ENCODE peak calls at places on chromosomes 1 and 21, in nine cellular contexts. One of them, this sample, is unnamed. For H3K4me1, the result is how much of the 10 kb centered on the place peaks cover.

GRCh38 chr1:58596631-58597052 is 19.6 kb upstream of the TACSTD2 start:
- DNase-seq in stomach: no peak
- DNase-seq in breast epithelium: no peak
- DNase-seq in heart right ventricle: no peak
- DNase-seq in H9: no peak
- DNase-seq in tibial artery: no peak
- DNase-seq in fibroblast of lung: no peak
- DNase-seq in body of pancreas: no peak
- DNase-seq in hepatocyte: no peak
- DNase-seq in this sample: no peak

GRCh38 chr1:246971322-246971721 is 36.5 kb downstream of the ZNF695 start:
- DNase-seq in heart right ventricle: peak
- DNase-seq in H9: peak
- DNase-seq in fibroblast of lung: no peak
- DNase-seq in stomach: peak
- DNase-seq in breast epithelium: no peak
- DNase-seq in body of pancreas: peak
- DNase-seq in tibial artery: peak
- DNase-seq in hepatocyte: peak
- DNase-seq in this sample: peak

GRCh38 chr21:37983336-37984095 is 67.3 kb upstream of the KCNJ6 start:
- DNase-seq in breast epithelium: no peak
- DNase-seq in tibial artery: no peak
- DNase-seq in heart right ventricle: no peak
- DNase-seq in hepatocyte: no peak
- DNase-seq in stomach: no peak
- DNase-seq in body of pancreas: no peak
- DNase-seq in fibroblast of lung: peak
- DNase-seq in H9: no peak
- DNase-seq in this sample: no peak

GRCh38 chr1:90501281-90501680 is 215.8 kb downstream of the BARHL2 start:
- DNase-seq in fibroblast of lung: no peak
- DNase-seq in H9: no peak
- DNase-seq in stomach: no peak
- DNase-seq in tibial artery: no peak
- DNase-seq in breast epithelium: no peak
- DNase-seq in hepatocyte: no peak
- DNase-seq in body of pancreas: no peak
- DNase-seq in heart right ventricle: no peak
- DNase-seq in this sample: no peak

GRCh38 chr1:70874826-70875225 is 172.8 kb downstream of the PTGER3 start:
- DNase-seq in tibial artery: no peak
- DNase-seq in stomach: no peak
- DNase-seq in fibroblast of lung: no peak
- DNase-seq in heart right ventricle: no peak
- DNase-seq in hepatocyte: no peak
- DNase-seq in H9: no peak
- DNase-seq in body of pancreas: no peak
- DNase-seq in breast epithelium: no peak
- DNase-seq in this sample: no peak

GRCh38 chr1:113353581-113353980 is 36.7 kb upstream of the MAGI3 start:
- DNase-seq in heart right ventricle: no peak
- DNase-seq in stomach: no peak
- DNase-seq in body of pancreas: no peak
- DNase-seq in fibroblast of lung: peak
- DNase-seq in breast epithelium: no peak
- DNase-seq in H9: no peak
- DNase-seq in tibial artery: no peak
- DNase-seq in hepatocyte: no peak
- DNase-seq in this sample: no peak

GRCh38 chr1:207389728-207390464 is 64.2 kb upstream of the CR2 start:
- DNase-seq in fibroblast of lung: peak
- DNase-seq in hepatocyte: no peak
- DNase-seq in body of pancreas: no peak
- DNase-seq in breast epithelium: no peak
- DNase-seq in heart right ventricle: no peak
- DNase-seq in stomach: no peak
- DNase-seq in H9: no peak
- DNase-seq in tibial artery: no peak
- DNase-seq in this sample: no peak

GRCh38 chr1:96634863-96635262 is 86.7 kb upstream of the PTBP2 start:
- DNase-seq in breast epithelium: no peak
- DNase-seq in heart right ventricle: no peak
- DNase-seq in stomach: no peak
- DNase-seq in body of pancreas: no peak
- DNase-seq in H9: no peak
- DNase-seq in hepatocyte: no peak
- DNase-seq in tibial artery: no peak
- DNase-seq in fibroblast of lung: peak
- DNase-seq in this sample: no peak

GRCh38 chr21:17784604-17785402 is 34.4 kb downstream of the C21orf91 start:
- DNase-seq in body of pancreas: no peak
- DNase-seq in heart right ventricle: no peak
- DNase-seq in stomach: no peak
- DNase-seq in breast epithelium: no peak
- DNase-seq in H9: no peak
- DNase-seq in fibroblast of lung: peak
- DNase-seq in hepatocyte: no peak
- DNase-seq in tibial artery: no peak
- DNase-seq in this sample: no peak

GRCh38 chr1:3034728-3035610 is 13.7 kb downstream of the ACTRT2 start:
- DNase-seq in hepatocyte: no peak
- DNase-seq in breast epithelium: no peak
- DNase-seq in H9: no peak
- DNase-seq in heart right ventricle: no peak
- DNase-seq in fibroblast of lung: peak
- DNase-seq in body of pancreas: no peak
- DNase-seq in tibial artery: peak
- DNase-seq in stomach: no peak
- DNase-seq in this sample: no peak

GRCh38 chr1:149978547-149979023 is 31.9 kb downstream of the OTUD7B start:
- DNase-seq in tibial artery: no peak
- DNase-seq in hepatocyte: peak
- DNase-seq in breast epithelium: no peak
- DNase-seq in stomach: no peak
- DNase-seq in body of pancreas: peak
- DNase-seq in heart right ventricle: no peak
- DNase-seq in fibroblast of lung: no peak
- DNase-seq in H9: no peak
- DNase-seq in this sample: no peak

GRCh38 chr1:170580636-170581035 is 48.7 kb downstream of the GORAB start:
- DNase-seq in body of pancreas: no peak
- DNase-seq in fibroblast of lung: no peak
- DNase-seq in tibial artery: no peak
- DNase-seq in heart right ventricle: no peak
- DNase-seq in H9: no peak
- DNase-seq in breast epithelium: no peak
- DNase-seq in hepatocyte: no peak
- DNase-seq in stomach: no peak
- DNase-seq in this sample: no peak

GRCh38 chr1:17553970-17554369 is 14.5 kb downstream of the ARHGEF10L start:
- DNase-seq in tibial artery: peak
- DNase-seq in H9: no peak
- DNase-seq in hepatocyte: peak
- DNase-seq in body of pancreas: no peak
- DNase-seq in breast epithelium: no peak
- DNase-seq in stomach: no peak
- DNase-seq in heart right ventricle: no peak
- DNase-seq in fibroblast of lung: peak
- DNase-seq in this sample: no peak

GRCh38 chr1:9476790-9477463 is 62.3 kb upstream of the SLC25A33 start:
- DNase-seq in body of pancreas: no peak
- DNase-seq in fibroblast of lung: peak
- DNase-seq in hepatocyte: no peak
- DNase-seq in tibial artery: no peak
- DNase-seq in breast epithelium: no peak
- DNase-seq in H9: no peak
- DNase-seq in heart right ventricle: no peak
- DNase-seq in stomach: no peak
- DNase-seq in this sample: no peak

GRCh38 chr1:119544165-119544762 is 37.3 kb downstream of the HSD3B1 start:
- DNase-seq in heart right ventricle: no peak
- DNase-seq in stomach: no peak
- DNase-seq in hepatocyte: no peak
- DNase-seq in H9: peak
- DNase-seq in fibroblast of lung: no peak
- DNase-seq in body of pancreas: no peak
- DNase-seq in breast epithelium: no peak
- DNase-seq in tibial artery: no peak
- DNase-seq in this sample: peak
- TF ChIP-seq CTCF in heart right ventricle: no peak
- TF ChIP-seq CTCF in stomach: no peak
- TF ChIP-seq CTCF in hepatocyte: peak
- TF ChIP-seq CTCF in H9: peak
- TF ChIP-seq CTCF in fibroblast of lung: no peak
- TF ChIP-seq CTCF in body of pancreas: no peak
- TF ChIP-seq CTCF in breast epithelium: no peak
- TF ChIP-seq CTCF in tibial artery: no peak
- TF ChIP-seq CTCF in this sample: peak

GRCh38 chr1:177780096-177780700 is 189.7 kb downstream of the SEC16B start:
- DNase-seq in hepatocyte: peak
- DNase-seq in body of pancreas: peak
- DNase-seq in heart right ventricle: no peak
- DNase-seq in tibial artery: no peak
- DNase-seq in breast epithelium: no peak
- DNase-seq in stomach: no peak
- DNase-seq in fibroblast of lung: peak
- DNase-seq in H9: no peak
- DNase-seq in this sample: peak

GRCh38 chr1:177783052-177783451 is 186.8 kb downstream of the SEC16B start:
- DNase-seq in fibroblast of lung: no peak
- DNase-seq in heart right ventricle: no peak
- DNase-seq in body of pancreas: no peak
- DNase-seq in stomach: no peak
- DNase-seq in breast epithelium: no peak
- DNase-seq in H9: peak
- DNase-seq in tibial artery: no peak
- DNase-seq in hepatocyte: no peak
- DNase-seq in this sample: no peak

GRCh38 chr1:177779325-177779965 is 190.4 kb downstream of the SEC16B start:
- DNase-seq in breast epithelium: no peak
- DNase-seq in body of pancreas: no peak
- DNase-seq in fibroblast of lung: no peak
- DNase-seq in H9: no peak
- DNase-seq in stomach: no peak
- DNase-seq in tibial artery: no peak
- DNase-seq in hepatocyte: no peak
- DNase-seq in heart right ventricle: no peak
- DNase-seq in this sample: no peak

GRCh38 chr1:177786346-177786745 is 183.5 kb downstream of the SEC16B start:
- DNase-seq in H9: no peak
- DNase-seq in heart right ventricle: no peak
- DNase-seq in hepatocyte: no peak
- DNase-seq in tibial artery: no peak
- DNase-seq in breast epithelium: no peak
- DNase-seq in body of pancreas: no peak
- DNase-seq in stomach: no peak
- DNase-seq in fibroblast of lung: no peak
- DNase-seq in this sample: no peak

DNA sequence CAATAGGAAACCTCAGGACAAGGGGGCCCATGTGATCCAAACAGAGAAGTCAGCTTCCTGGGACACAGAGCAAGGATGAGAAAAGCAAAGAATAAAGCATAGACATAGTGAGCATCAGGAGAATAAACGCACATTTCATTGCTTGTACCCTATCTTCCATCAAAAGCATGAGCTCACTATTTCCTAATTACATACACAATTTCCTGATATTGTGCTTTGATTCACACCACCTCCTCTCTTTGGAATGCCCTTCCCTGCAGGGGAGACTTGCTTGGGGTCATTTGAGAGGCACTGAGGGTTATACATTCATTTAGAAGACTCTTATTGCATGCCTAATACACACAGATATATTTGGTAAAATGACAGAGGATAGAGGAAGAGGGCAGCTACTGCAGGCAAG is 185.5 kb downstream of the SEC16B start:
- DNase-seq in H9: no peak
- DNase-seq in hepatocyte: no peak
- DNase-seq in body of pancreas: no peak
- DNase-seq in heart right ventricle: no peak
- DNase-seq in stomach: no peak
- DNase-seq in tibial artery: no peak
- DNase-seq in breast epithelium: no peak
- DNase-seq in fibroblast of lung: no peak
- DNase-seq in this sample: no peak
- H3K4me1 ChIP-seq in H9: under half
- H3K4me1 ChIP-seq in hepatocyte: under half
- H3K4me1 ChIP-seq in body of pancreas: under half
- H3K4me1 ChIP-seq in heart right ventricle: under half
- H3K4me1 ChIP-seq in stomach: under half
- H3K4me1 ChIP-seq in tibial artery: under half
- H3K4me1 ChIP-seq in breast epithelium: under half
- H3K4me1 ChIP-seq in fibroblast of lung: under half
- H3K4me1 ChIP-seq in this sample: under half

DNA sequence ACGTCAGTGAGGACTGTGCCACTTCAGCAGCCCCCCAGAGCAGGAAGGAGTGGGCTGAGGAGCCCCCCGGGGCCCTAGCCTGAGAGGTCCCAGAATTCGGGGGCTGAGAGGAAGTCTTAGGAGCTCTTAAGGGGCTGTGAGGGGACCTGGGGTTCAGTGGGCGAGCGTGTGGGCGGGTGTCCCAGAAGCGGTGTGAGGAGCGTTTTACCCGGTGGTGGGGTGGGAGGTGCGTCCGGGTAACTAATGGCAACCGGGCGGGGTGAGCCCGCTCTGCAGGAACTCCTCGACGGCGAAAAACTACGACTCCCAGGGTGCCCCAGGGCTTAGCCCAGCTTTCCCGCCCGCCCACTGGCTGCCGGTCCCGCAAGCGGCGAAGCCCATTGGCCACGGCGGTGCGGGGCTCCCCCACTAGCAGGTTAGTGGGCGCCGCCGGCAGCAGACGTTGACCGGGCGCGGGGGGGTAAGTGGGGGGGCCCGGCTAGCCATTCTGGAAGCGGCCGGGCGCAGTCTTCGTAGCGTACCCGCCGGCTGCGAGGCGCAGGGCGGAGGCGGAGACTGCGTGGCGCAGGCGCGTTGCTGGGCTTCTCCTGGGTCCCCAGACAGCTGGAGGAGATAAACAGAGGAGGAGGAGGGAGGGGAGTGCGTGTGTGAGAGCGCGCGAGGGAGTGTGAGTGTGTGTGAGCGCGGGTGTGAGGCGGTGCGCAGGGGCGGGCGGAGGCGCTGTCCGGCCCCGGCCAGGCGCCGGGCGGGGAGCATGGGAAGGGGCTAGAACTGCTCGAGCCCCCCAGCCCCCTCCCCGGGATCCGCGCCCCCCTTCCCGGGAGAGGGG is at the start of gene WDTC1:
- DNase-seq in fibroblast of lung: peak
- DNase-seq in hepatocyte: peak
- DNase-seq in heart right ventricle: peak
- DNase-seq in stomach: peak
- DNase-seq in H9: peak
- DNase-seq in tibial artery: peak
- DNase-seq in body of pancreas: peak
- DNase-seq in breast epithelium: peak
- DNase-seq in this sample: peak
- TF ChIP-seq CTCF in fibroblast of lung: no peak
- TF ChIP-seq CTCF in hepatocyte: no peak
- TF ChIP-seq CTCF in heart right ventricle: no peak
- TF ChIP-seq CTCF in stomach: no peak
- TF ChIP-seq CTCF in H9: no peak
- TF ChIP-seq CTCF in tibial artery: no peak
- TF ChIP-seq CTCF in body of pancreas: no peak
- TF ChIP-seq CTCF in breast epithelium: no peak
- TF ChIP-seq CTCF in this sample: no peak

GRCh38 chr1:226634156-226634588 is 85.6 kb downstream of the STUM start:
- DNase-seq in heart right ventricle: peak
- DNase-seq in tibial artery: peak
- DNase-seq in fibroblast of lung: peak
- DNase-seq in stomach: peak
- DNase-seq in breast epithelium: peak
- DNase-seq in H9: peak
- DNase-seq in hepatocyte: peak
- DNase-seq in body of pancreas: peak
- DNase-seq in this sample: peak
- H3K4me1 ChIP-seq in heart right ventricle: under half
- H3K4me1 ChIP-seq in tibial artery: under half
- H3K4me1 ChIP-seq in fibroblast of lung: under half
- H3K4me1 ChIP-seq in stomach: under half
- H3K4me1 ChIP-seq in breast epithelium: under half
- H3K4me1 ChIP-seq in H9: under half
- H3K4me1 ChIP-seq in hepatocyte: under half
- H3K4me1 ChIP-seq in body of pancreas: under half
- H3K4me1 ChIP-seq in this sample: under half

This sample was measured in testis.